ENCODE peak calls at places on chromosomes 16 and 17, in seven cellular contexts. One of them, this sample, is unnamed.

GRCh38 chr16:50235581-50235980 is 30.8 kb upstream of the ADCY7 start:
- DNase-seq in IMR-90: no peak
- DNase-seq in A549: no peak
- DNase-seq in esophagus squamous epithelium: no peak
- DNase-seq in ovary: no peak
- DNase-seq in neuronal stem cell: no peak
- DNase-seq in BE2C: no peak
- DNase-seq in this sample: no peak

GRCh38 chr16:30356401-30357084 is 1.4 kb upstream of the CD2BP2 start:
- DNase-seq in IMR-90: no peak
- DNase-seq in A549: no peak
- DNase-seq in esophagus squamous epithelium: no peak
- DNase-seq in ovary: no peak
- DNase-seq in neuronal stem cell: no peak
- DNase-seq in BE2C: no peak
- DNase-seq in this sample: no peak

GRCh38 chr17:48444531-48445247 is 14.7 kb upstream of the SKAP1 start:
- DNase-seq in IMR-90: no peak
- DNase-seq in A549: no peak
- DNase-seq in esophagus squamous epithelium: no peak
- DNase-seq in ovary: no peak
- DNase-seq in neuronal stem cell: no peak
- DNase-seq in BE2C: no peak
- DNase-seq in this sample: no peak

GRCh38 chr16:73544266-73544665 is 496.3 kb upstream of the ZFHX3 start:
- DNase-seq in IMR-90: no peak
- DNase-seq in A549: no peak
- DNase-seq in esophagus squamous epithelium: no peak
- DNase-seq in ovary: no peak
- DNase-seq in neuronal stem cell: no peak
- DNase-seq in BE2C: no peak
- DNase-seq in this sample: no peak

GRCh38 chr17:3894927-3895343 is 2.1 kb upstream of the CAMKK1 start:
- DNase-seq in IMR-90: peak; percentile 47
- DNase-seq in A549: peak; percentile 52
- DNase-seq in esophagus squamous epithelium: no peak
- DNase-seq in ovary: no peak
- DNase-seq in neuronal stem cell: no peak
- DNase-seq in BE2C: no peak
- DNase-seq in this sample: peak; percentile 48

GRCh38 chr17:43042025-43042424 is 17.0 kb downstream of the RND2 start:
- DNase-seq in IMR-90: peak; percentile 24
- DNase-seq in A549: no peak
- DNase-seq in esophagus squamous epithelium: no peak
- DNase-seq in ovary: no peak
- DNase-seq in neuronal stem cell: no peak
- DNase-seq in BE2C: no peak
- DNase-seq in this sample: no peak

GRCh38 chr17:8068736-8069586 is 18.6 kb downstream of the ALOX12B start:
- DNase-seq in IMR-90: no peak
- DNase-seq in A549: no peak
- DNase-seq in esophagus squamous epithelium: no peak
- DNase-seq in ovary: no peak
- DNase-seq in neuronal stem cell: no peak
- DNase-seq in BE2C: no peak
- DNase-seq in this sample: no peak

GRCh38 chr16:80427800-80428199 is 113.0 kb upstream of the DYNLRB2 start:
- DNase-seq in IMR-90: no peak
- DNase-seq in A549: no peak
- DNase-seq in esophagus squamous epithelium: no peak
- DNase-seq in ovary: no peak
- DNase-seq in neuronal stem cell: no peak
- DNase-seq in BE2C: no peak
- DNase-seq in this sample: no peak

GRCh38 chr17:48037036-48037881 is at the start of gene COPZ2:
- DNase-seq in IMR-90: peak; percentile 44
- DNase-seq in A549: peak; percentile 71
- DNase-seq in esophagus squamous epithelium: no peak
- DNase-seq in ovary: peak; percentile 72
- DNase-seq in neuronal stem cell: no peak
- DNase-seq in BE2C: peak; percentile 59
- DNase-seq in this sample: peak; percentile 50

GRCh38 chr16:67961551-67961957 is 6.9 kb downstream of the SLC12A4 start:
- DNase-seq in IMR-90: no peak
- DNase-seq in A549: no peak
- DNase-seq in esophagus squamous epithelium: no peak
- DNase-seq in ovary: no peak
- DNase-seq in neuronal stem cell: no peak
- DNase-seq in BE2C: peak; percentile 88
- DNase-seq in this sample: peak; percentile 98

GRCh38 chr16:28291651-28292626 is at the start of gene SBK1:
- DNase-seq in IMR-90: peak; percentile 38
- DNase-seq in A549: peak; percentile 65
- DNase-seq in esophagus squamous epithelium: no peak
- DNase-seq in ovary: peak; percentile 83
- DNase-seq in neuronal stem cell: peak; percentile 81
- DNase-seq in BE2C: peak; percentile 85
- DNase-seq in this sample: peak; percentile 43

GRCh38 chr17:31583795-31584340 is 192.4 kb downstream of the RAB11FIP4 start:
- DNase-seq in IMR-90: no peak
- DNase-seq in A549: no peak
- DNase-seq in esophagus squamous epithelium: no peak
- DNase-seq in ovary: no peak
- DNase-seq in neuronal stem cell: no peak
- DNase-seq in BE2C: no peak
- DNase-seq in this sample: no peak

GRCh38 chr17:31580331-31581021 is 189.0 kb downstream of the RAB11FIP4 start:
- DNase-seq in IMR-90: peak; percentile 85
- DNase-seq in A549: no peak
- DNase-seq in esophagus squamous epithelium: no peak
- DNase-seq in ovary: no peak
- DNase-seq in neuronal stem cell: no peak
- DNase-seq in BE2C: no peak
- DNase-seq in this sample: peak; percentile 70

GRCh38 chr17:31581022-31581483 is 189.6 kb downstream of the RAB11FIP4 start:
- DNase-seq in IMR-90: peak; percentile 68
- DNase-seq in A549: no peak
- DNase-seq in esophagus squamous epithelium: no peak
- DNase-seq in ovary: peak; percentile 88
- DNase-seq in neuronal stem cell: no peak
- DNase-seq in BE2C: peak; percentile 83
- DNase-seq in this sample: peak; percentile 78

GRCh38 chr17:31581491-31581890 is 190.0 kb downstream of the RAB11FIP4 start:
- DNase-seq in IMR-90: peak; percentile 29
- DNase-seq in A549: no peak
- DNase-seq in esophagus squamous epithelium: no peak
- DNase-seq in ovary: no peak
- DNase-seq in neuronal stem cell: no peak
- DNase-seq in BE2C: no peak
- DNase-seq in this sample: no peak

GRCh38 chr17:31582151-31582907 is 190.9 kb downstream of the RAB11FIP4 start:
- DNase-seq in IMR-90: peak; percentile 36
- DNase-seq in A549: no peak
- DNase-seq in esophagus squamous epithelium: no peak
- DNase-seq in ovary: no peak
- DNase-seq in neuronal stem cell: no peak
- DNase-seq in BE2C: peak; percentile 15
- DNase-seq in this sample: peak; percentile 54
- H3K4me1 ChIP-seq in IMR-90: peaks cover 31% of the 10 kb centered on the region
- H3K4me1 ChIP-seq in A549: peaks cover 4% of the 10 kb centered on the region
- H3K4me1 ChIP-seq in esophagus squamous epithelium: peaks cover 48% of the 10 kb centered on the region
- H3K4me1 ChIP-seq in ovary: peaks cover 12% of the 10 kb centered on the region
- H3K4me1 ChIP-seq in neuronal stem cell: no peaks in the 10 kb centered on the region
- H3K4me1 ChIP-seq in BE2C: peaks cover 20% of the 10 kb centered on the region
- H3K4me1 ChIP-seq in this sample: peaks cover 27% of the 10 kb centered on the region

DNA sequence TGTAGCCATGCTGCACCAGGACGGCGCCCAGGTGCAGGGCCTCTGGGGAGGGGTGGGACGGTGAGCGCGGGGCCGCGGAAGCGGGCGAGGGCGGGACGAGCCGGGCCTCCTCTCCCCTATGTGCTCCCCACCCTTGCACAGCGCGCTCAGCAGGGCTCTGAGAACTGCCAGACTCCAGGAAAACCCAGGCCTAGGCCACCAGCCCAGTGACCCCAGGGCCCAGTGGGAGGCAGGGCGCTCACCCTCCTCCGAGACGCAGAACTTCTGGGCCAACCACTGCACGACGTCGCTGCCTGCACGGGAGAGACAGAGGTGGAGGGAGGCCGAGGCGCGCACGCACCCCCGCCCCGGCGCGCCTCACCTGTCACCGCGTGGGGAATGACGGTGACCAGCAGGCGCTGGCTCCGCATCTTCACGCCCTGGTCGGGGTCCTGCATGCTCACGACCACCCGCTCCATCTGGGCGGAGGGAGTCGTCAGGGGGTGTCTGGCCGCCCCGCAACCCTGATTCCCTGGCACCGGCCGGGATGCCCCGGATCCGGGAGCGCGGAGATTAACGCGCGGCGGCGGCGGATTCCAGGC is 613 bp downstream of the RGS11 start:
- DNase-seq in IMR-90: no peak
- DNase-seq in A549: no peak
- DNase-seq in esophagus squamous epithelium: no peak
- DNase-seq in ovary: no peak
- DNase-seq in neuronal stem cell: no peak
- DNase-seq in BE2C: peak; percentile 19
- DNase-seq in this sample: no peak
- H3K4me3 ChIP-seq in IMR-90: peak overlapping the region; percentile 45
- H3K4me3 ChIP-seq in A549: peak overlapping the region; percentile 57
- H3K4me3 ChIP-seq in esophagus squamous epithelium: peak overlapping the region; percentile 28
- H3K4me3 ChIP-seq in ovary: peak overlapping the region; percentile 2
- H3K4me3 ChIP-seq in neuronal stem cell: peak overlapping the region; percentile 35
- H3K4me3 ChIP-seq in BE2C: peak overlapping the region; percentile 43
- H3K4me3 ChIP-seq in this sample: peak overlapping the region; percentile 39

GRCh38 chr16:4947722-4948503 is 10.2 kb upstream of the SEC14L5 start:
- DNase-seq in IMR-90: no peak
- DNase-seq in A549: no peak
- DNase-seq in esophagus squamous epithelium: no peak
- DNase-seq in ovary: no peak
- DNase-seq in neuronal stem cell: peak; percentile 71
- DNase-seq in BE2C: no peak
- DNase-seq in this sample: no peak

GRCh38 chr16:4945560-4946502 is 8.9 kb upstream of the PPL start:
- DNase-seq in IMR-90: no peak
- DNase-seq in A549: peak; percentile 74
- DNase-seq in esophagus squamous epithelium: no peak
- DNase-seq in ovary: peak; percentile 74
- DNase-seq in neuronal stem cell: no peak
- DNase-seq in BE2C: no peak
- DNase-seq in this sample: peak; percentile 86

GRCh38 chr16:4946917-4947316 is 10.0 kb upstream of the PPL start:
- DNase-seq in IMR-90: no peak
- DNase-seq in A549: no peak
- DNase-seq in esophagus squamous epithelium: no peak
- DNase-seq in ovary: no peak
- DNase-seq in neuronal stem cell: no peak
- DNase-seq in BE2C: no peak
- DNase-seq in this sample: no peak

GRCh38 chr16:4942481-4942880 is 5.5 kb upstream of the PPL start:
- DNase-seq in IMR-90: no peak
- DNase-seq in A549: no peak
- DNase-seq in esophagus squamous epithelium: no peak
- DNase-seq in ovary: no peak
- DNase-seq in neuronal stem cell: no peak
- DNase-seq in BE2C: no peak
- DNase-seq in this sample: no peak

GRCh38 chr16:4944333-4945281 is 7.7 kb upstream of the PPL start:
- DNase-seq in IMR-90: peak; percentile 97
- DNase-seq in A549: peak; percentile 94
- DNase-seq in esophagus squamous epithelium: no peak
- DNase-seq in ovary: peak; percentile 98
- DNase-seq in neuronal stem cell: no peak
- DNase-seq in BE2C: peak; percentile 97
- DNase-seq in this sample: peak; percentile 96
- H3K4me1 ChIP-seq in IMR-90: peaks cover 29% of the 10 kb centered on the region
- H3K4me1 ChIP-seq in A549: peaks cover 59% of the 10 kb centered on the region
- H3K4me1 ChIP-seq in esophagus squamous epithelium: peaks cover 54% of the 10 kb centered on the region
- H3K4me1 ChIP-seq in ovary: peaks cover 29% of the 10 kb centered on the region
- H3K4me1 ChIP-seq in neuronal stem cell: peaks cover 19% of the 10 kb centered on the region
- H3K4me1 ChIP-seq in BE2C: peaks cover 19% of the 10 kb centered on the region
- H3K4me1 ChIP-seq in this sample: peaks cover 26% of the 10 kb centered on the region

GRCh38 chr16:8733849-8734540 is 59.6 kb downstream of the ABAT start:
- DNase-seq in IMR-90: no peak
- DNase-seq in A549: no peak
- DNase-seq in esophagus squamous epithelium: no peak
- DNase-seq in ovary: no peak
- DNase-seq in neuronal stem cell: no peak
- DNase-seq in BE2C: no peak
- DNase-seq in this sample: no peak

GRCh38 chr16:8739989-8740704 is 57.3 kb downstream of the TMEM186 start:
- DNase-seq in IMR-90: no peak
- DNase-seq in A549: no peak
- DNase-seq in esophagus squamous epithelium: no peak
- DNase-seq in ovary: no peak
- DNase-seq in neuronal stem cell: no peak
- DNase-seq in BE2C: no peak
- DNase-seq in this sample: no peak

GRCh38 chr16:8739151-8739550 is 58.3 kb downstream of the TMEM186 start:
- DNase-seq in IMR-90: no peak
- DNase-seq in A549: no peak
- DNase-seq in esophagus squamous epithelium: no peak
- DNase-seq in ovary: no peak
- DNase-seq in neuronal stem cell: no peak
- DNase-seq in BE2C: no peak
- DNase-seq in this sample: no peak

GRCh38 chr16:8735574-8735973 is 61.2 kb downstream of the ABAT start:
- DNase-seq in IMR-90: no peak
- DNase-seq in A549: no peak
- DNase-seq in esophagus squamous epithelium: no peak
- DNase-seq in ovary: no peak
- DNase-seq in neuronal stem cell: no peak
- DNase-seq in BE2C: peak; percentile 57
- DNase-seq in this sample: no peak

DNA sequence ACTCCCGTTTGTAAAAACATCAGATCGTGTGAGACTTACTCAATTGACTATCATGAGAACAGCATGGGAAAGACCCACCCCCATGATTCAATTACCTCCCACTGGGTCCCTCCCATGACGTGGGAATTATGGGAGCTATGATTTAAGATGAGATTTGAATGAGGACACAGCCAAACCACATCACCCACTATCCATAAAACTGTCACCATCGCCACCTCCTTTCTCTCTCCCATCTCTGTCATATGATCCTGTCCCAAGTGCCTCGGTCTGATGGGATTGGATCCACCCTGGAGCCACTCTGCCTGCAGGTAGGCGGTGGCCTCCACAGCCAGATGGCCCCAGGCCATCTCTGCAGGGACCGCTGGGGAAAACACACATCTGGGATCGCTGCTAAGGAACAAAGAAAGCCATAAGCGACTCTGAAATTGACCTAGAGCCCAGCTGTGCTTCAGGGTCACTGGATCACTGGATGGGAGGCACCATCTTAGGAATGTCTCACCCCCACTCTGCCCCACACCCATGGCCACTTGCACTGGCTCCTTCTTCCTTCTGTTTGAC is 61.2 kb downstream of the TMEM186 start:
- DNase-seq in IMR-90: no peak
- DNase-seq in A549: no peak
- DNase-seq in esophagus squamous epithelium: no peak
- DNase-seq in ovary: no peak
- DNase-seq in neuronal stem cell: no peak
- DNase-seq in BE2C: peak; percentile 42
- DNase-seq in this sample: no peak
- H3K4me3 ChIP-seq in IMR-90: no peak overlapping the region
- H3K4me3 ChIP-seq in A549: no peak overlapping the region
- H3K4me3 ChIP-seq in esophagus squamous epithelium: no peak overlapping the region
- H3K4me3 ChIP-seq in ovary: no peak overlapping the region
- H3K4me3 ChIP-seq in neuronal stem cell: no peak overlapping the region
- H3K4me3 ChIP-seq in BE2C: no peak overlapping the region
- H3K4me3 ChIP-seq in this sample: no peak overlapping the region

This sample was measured in breast epithelium.